ENCODE peak calls at places on chromosome 12, in nine cellular contexts. One of them, this sample, is unnamed.

GRCh38 chr12:120252071-120252906 is 13.2 kb downstream of the PXN start:
- DNase-seq in HL-60: no peak
- DNase-seq in fibroblast of lung: no peak
- DNase-seq in stomach: no peak
- DNase-seq in neural progenitor cell: no peak
- DNase-seq in astrocyte: no peak
- DNase-seq in activated T-helper 1 cell treated with anti-CD3 and anti-CD28 coated beads, Interleukin-2, amount 50 U/mL, for 16 hours: peak
- DNase-seq in NCI-H748 treated with DMSO at 0.1 percent for 48 hours: no peak
- DNase-seq in CD8-positive, alpha-beta T cell: peak
- DNase-seq in this sample: no peak

GRCh38 chr12:70576341-70577282 is 60.6 kb downstream of the PTPRB start:
- DNase-seq in activated T-helper 1 cell treated with anti-CD3 and anti-CD28 coated beads, Interleukin-2, amount 50 U/mL, for 16 hours: no peak
- DNase-seq in fibroblast of lung: peak
- DNase-seq in astrocyte: peak
- DNase-seq in neural progenitor cell: peak
- DNase-seq in NCI-H748 treated with DMSO at 0.1 percent for 48 hours: peak
- DNase-seq in CD8-positive, alpha-beta T cell: no peak
- DNase-seq in HL-60: peak
- DNase-seq in stomach: no peak
- DNase-seq in this sample: peak

GRCh38 chr12:111379942-111380554 is 11.2 kb upstream of the PHETA1 start:
- DNase-seq in activated T-helper 1 cell treated with anti-CD3 and anti-CD28 coated beads, Interleukin-2, amount 50 U/mL, for 16 hours: no peak
- DNase-seq in astrocyte: no peak
- DNase-seq in neural progenitor cell: no peak
- DNase-seq in NCI-H748 treated with DMSO at 0.1 percent for 48 hours: no peak
- DNase-seq in stomach: no peak
- DNase-seq in HL-60: no peak
- DNase-seq in CD8-positive, alpha-beta T cell: no peak
- DNase-seq in fibroblast of lung: no peak
- DNase-seq in this sample: no peak

GRCh38 chr12:3041558-3042164 is 35.5 kb upstream of the TSPAN9 start:
- DNase-seq in NCI-H748 treated with DMSO at 0.1 percent for 48 hours: peak
- DNase-seq in neural progenitor cell: peak
- DNase-seq in astrocyte: peak
- DNase-seq in stomach: peak
- DNase-seq in fibroblast of lung: peak
- DNase-seq in activated T-helper 1 cell treated with anti-CD3 and anti-CD28 coated beads, Interleukin-2, amount 50 U/mL, for 16 hours: no peak
- DNase-seq in HL-60: peak
- DNase-seq in CD8-positive, alpha-beta T cell: peak
- DNase-seq in this sample: peak

GRCh38 chr12:86331012-86331411 is 74.8 kb upstream of the MGAT4C start:
- DNase-seq in stomach: no peak
- DNase-seq in astrocyte: no peak
- DNase-seq in fibroblast of lung: no peak
- DNase-seq in HL-60: no peak
- DNase-seq in NCI-H748 treated with DMSO at 0.1 percent for 48 hours: no peak
- DNase-seq in activated T-helper 1 cell treated with anti-CD3 and anti-CD28 coated beads, Interleukin-2, amount 50 U/mL, for 16 hours: no peak
- DNase-seq in neural progenitor cell: no peak
- DNase-seq in CD8-positive, alpha-beta T cell: no peak
- DNase-seq in this sample: no peak

GRCh38 chr12:62426095-62426488 is 40.5 kb upstream of the MON2 start:
- DNase-seq in HL-60: no peak
- DNase-seq in astrocyte: peak
- DNase-seq in stomach: no peak
- DNase-seq in fibroblast of lung: peak
- DNase-seq in neural progenitor cell: no peak
- DNase-seq in CD8-positive, alpha-beta T cell: no peak
- DNase-seq in activated T-helper 1 cell treated with anti-CD3 and anti-CD28 coated beads, Interleukin-2, amount 50 U/mL, for 16 hours: no peak
- DNase-seq in NCI-H748 treated with DMSO at 0.1 percent for 48 hours: no peak
- DNase-seq in this sample: peak

GRCh38 chr12:26090853-26091510 is 33.9 kb downstream of the BHLHE41 start:
- DNase-seq in astrocyte: peak
- DNase-seq in HL-60: no peak
- DNase-seq in fibroblast of lung: peak
- DNase-seq in activated T-helper 1 cell treated with anti-CD3 and anti-CD28 coated beads, Interleukin-2, amount 50 U/mL, for 16 hours: no peak
- DNase-seq in NCI-H748 treated with DMSO at 0.1 percent for 48 hours: no peak
- DNase-seq in CD8-positive, alpha-beta T cell: no peak
- DNase-seq in neural progenitor cell: no peak
- DNase-seq in stomach: no peak
- DNase-seq in this sample: no peak

GRCh38 chr12:93563807-93564538 is 8.5 kb upstream of the SOCS2 start:
- DNase-seq in activated T-helper 1 cell treated with anti-CD3 and anti-CD28 coated beads, Interleukin-2, amount 50 U/mL, for 16 hours: no peak
- DNase-seq in fibroblast of lung: peak
- DNase-seq in NCI-H748 treated with DMSO at 0.1 percent for 48 hours: no peak
- DNase-seq in HL-60: no peak
- DNase-seq in neural progenitor cell: peak
- DNase-seq in stomach: peak
- DNase-seq in CD8-positive, alpha-beta T cell: no peak
- DNase-seq in astrocyte: peak
- DNase-seq in this sample: peak

GRCh38 chr12:107448198-107448597 is 237.4 kb upstream of the PWP1 start:
- DNase-seq in fibroblast of lung: no peak
- DNase-seq in astrocyte: no peak
- DNase-seq in NCI-H748 treated with DMSO at 0.1 percent for 48 hours: no peak
- DNase-seq in stomach: no peak
- DNase-seq in HL-60: no peak
- DNase-seq in CD8-positive, alpha-beta T cell: no peak
- DNase-seq in neural progenitor cell: peak
- DNase-seq in activated T-helper 1 cell treated with anti-CD3 and anti-CD28 coated beads, Interleukin-2, amount 50 U/mL, for 16 hours: no peak
- DNase-seq in this sample: peak

GRCh38 chr12:124819525-124819924 is 44.1 kb downstream of the SCARB1 start:
- DNase-seq in CD8-positive, alpha-beta T cell: no peak
- DNase-seq in NCI-H748 treated with DMSO at 0.1 percent for 48 hours: no peak
- DNase-seq in HL-60: no peak
- DNase-seq in neural progenitor cell: no peak
- DNase-seq in stomach: no peak
- DNase-seq in fibroblast of lung: no peak
- DNase-seq in astrocyte: no peak
- DNase-seq in activated T-helper 1 cell treated with anti-CD3 and anti-CD28 coated beads, Interleukin-2, amount 50 U/mL, for 16 hours: no peak
- DNase-seq in this sample: no peak